ENCODE peak calls at places on chromosomes 6 and 20, in six cellular contexts. M is neuronal stem cell, R is IMR-90, A is mesendoderm, W is H9, Q is H1. C is an unnamed sample.

GRCh38 chr6:124193132-124193531 is 389.5 kb downstream of the NKAIN2 start:
- DNase-seq in Q (no peak), A (no peak), R (no peak), W (no peak), M (no peak), C (no peak)

GRCh38 chr20:4764805-4765204 is 43.1 kb downstream of the PRND start:
- DNase-seq in W (no peak), Q (no peak), M (no peak), A (no peak), R (no peak), C (no peak)

GRCh38 chr6:106168097-106168888 is 82.2 kb downstream of the PRDM1 start:
- DNase-seq in Q (no peak), W (no peak), A (no peak), M (no peak), R (no peak), C (no peak)

GRCh38 chr20:40459299-40459698 is 229.7 kb downstream of the MAFB start:
- DNase-seq in R (no peak), W (no peak), M (no peak), A (no peak), Q (no peak), C (no peak)

GRCh38 chr20:4225778-4226177 is 210.4 kb upstream of the RNF24 start:
- DNase-seq in A (no peak), M (no peak), Q (no peak), W (no peak), R (peak; percentile 98), C (peak; percentile 97)

GRCh38 chr20:53999077-53999476 is 71.3 kb downstream of the BCAS1 start:
- DNase-seq in Q (no peak), M (no peak), W (no peak), A (no peak), R (no peak), C (no peak)

GRCh38 chr6:43076093-43076927 is at the start of gene PTK7:
- DNase-seq in R (peak; percentile 54), A (peak; percentile 96), W (peak; percentile 87), M (peak; percentile 83), Q (no peak), C (peak; percentile 65)

GRCh38 chr20:24701668-24702067 is 232.2 kb downstream of the SYNDIG1 start:
- DNase-seq in A (no peak), M (no peak), Q (no peak), W (no peak), R (no peak), C (no peak)

GRCh38 chr6:37459981-37460800 is 27.2 kb downstream of the CMTR1 start:
- DNase-seq in Q (no peak), R (no peak), A (peak; percentile 91), M (peak; percentile 53), W (no peak), C (no peak)

GRCh38 chr20:21240394-21240793 is 62.7 kb upstream of the XRN2 start:
- DNase-seq in A (peak; percentile 32), Q (no peak), R (no peak), W (no peak), M (no peak), C (no peak)

GRCh38 chr20:53839423-53840176 is 230.8 kb downstream of the BCAS1 start:
- DNase-seq in M (no peak), Q (no peak), R (no peak), A (no peak), W (no peak), C (no peak)

GRCh38 chr6:31186052-31186734 is 15.7 kb upstream of the POU5F1 start:
- DNase-seq in W (no peak), M (no peak), R (no peak), Q (no peak), A (no peak), C (no peak)

GRCh38 chr6:101393291-101394251 is at the start of gene GRIK2:
- DNase-seq in Q (no peak), M (peak; percentile 54), W (peak; percentile 75), R (peak; percentile 47), A (peak; percentile 80), C (peak; percentile 62)

GRCh38 chr20:50027611-50028105 is 44.9 kb downstream of the SNAI1 start:
- DNase-seq in A (no peak), R (peak; percentile 92), M (no peak), Q (no peak), W (no peak), C (peak; percentile 97)

GRCh38 chr20:19253316-19253715 is 40.9 kb downstream of the SLC24A3 start:
- DNase-seq in A (no peak), Q (no peak), R (no peak), M (no peak), W (no peak), C (no peak)

GRCh38 chr6:37992749-37993148 is 173.2 kb downstream of the ZFAND3 start:
- DNase-seq in M (no peak), W (no peak), R (no peak), Q (no peak), A (no peak), C (no peak)

GRCh38 chr6:167846997-167847606 is 20.4 kb downstream of the AFDN start:
- DNase-seq in Q (no peak), R (no peak), M (no peak), W (no peak), A (no peak), C (no peak)

GRCh38 chr6:15426395-15426794 is 180.5 kb downstream of the JARID2 start:
- DNase-seq in Q (no peak), M (no peak), R (no peak), W (no peak), A (no peak), C (no peak)

GRCh38 chr6:62283828-62284411 is 2.1 kb downstream of the KHDRBS2 start:
- DNase-seq in W (no peak), A (peak; percentile 61), M (peak; percentile 50), R (peak; percentile 0), Q (no peak), C (peak; percentile 43)

GRCh38 chr6:140202964-140203363 is 828.5 kb upstream of the CITED2 start:
- DNase-seq in M (no peak), Q (no peak), W (no peak), R (no peak), A (no peak), C (peak; percentile 16)

GRCh38 chr6:140208286-140208685 is 833.8 kb upstream of the CITED2 start:
- DNase-seq in R (no peak), M (no peak), A (no peak), W (no peak), Q (no peak), C (peak; percentile 10)

GRCh38 chr6:140203611-140204553 is 829.4 kb upstream of the CITED2 start:
- DNase-seq in R (peak; percentile 79), A (no peak), Q (no peak), W (no peak), M (no peak), C (peak; percentile 90)

GRCh38 chr6:140201787-140202458 is 827.5 kb upstream of the CITED2 start:
- DNase-seq in W (no peak), M (no peak), A (no peak), R (peak; percentile 7), Q (no peak), C (no peak)

GRCh38 chr6:140205795-140206593 is 831.5 kb upstream of the CITED2 start:
- DNase-seq in M (no peak), R (no peak), A (no peak), W (no peak), Q (no peak), C (no peak)
- H2BK15ac ChIP-seq in M (no peak overlapping the region), R (peak overlapping the region; percentile 90), A (no peak overlapping the region), W (no peak overlapping the region), Q (no peak overlapping the region), C (peak overlapping the region; percentile 92)

DNA sequence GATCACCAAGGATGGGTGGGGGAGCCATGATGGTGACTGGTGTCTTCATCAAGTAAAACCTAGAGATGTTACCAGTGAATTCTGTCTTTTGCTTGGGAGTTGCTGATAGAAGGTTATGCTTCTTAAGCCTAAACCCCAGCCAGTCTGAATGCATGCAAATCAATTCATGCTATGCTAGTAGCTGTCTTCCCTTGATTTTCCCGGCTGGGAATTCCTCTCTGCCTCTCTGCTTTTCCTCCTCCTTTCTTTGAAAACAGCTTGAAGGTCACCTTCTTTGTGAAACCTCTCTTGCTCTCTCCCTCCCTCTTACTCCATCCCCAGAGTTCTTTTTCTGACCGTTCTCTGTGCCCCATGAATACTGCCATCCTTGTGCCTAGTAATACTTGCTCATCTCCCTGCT is 58.9 kb downstream of the TMEM200A start:
- DNase-seq in W (no peak), Q (no peak), R (no peak), M (no peak), A (peak; percentile 13), C (no peak)
- H2BK15ac ChIP-seq in W (no peak overlapping the region), Q (no peak overlapping the region), R (peak overlapping the region; percentile 42), M (no peak overlapping the region), A (no peak overlapping the region), C (no peak overlapping the region)

GRCh38 chr6:153167026-153167891 is 36.2 kb upstream of the RGS17 start:
- DNase-seq in Q (no peak), A (peak; percentile 6), M (no peak), W (no peak), R (peak; percentile 90), C (peak; percentile 84)

GRCh38 chr6:153162646-153163045 is 31.6 kb upstream of the RGS17 start:
- DNase-seq in M (no peak), W (no peak), Q (no peak), R (peak; percentile 43), A (no peak), C (peak; percentile 44)

GRCh38 chr6:153170511-153170910 is 39.4 kb upstream of the RGS17 start:
- DNase-seq in R (peak; percentile 52), Q (no peak), W (no peak), A (peak; percentile 42), M (no peak), C (peak; percentile 71)

GRCh38 chr6:153172815-153173214 is 41.7 kb upstream of the RGS17 start:
- DNase-seq in W (no peak), A (no peak), M (no peak), R (no peak), Q (no peak), C (no peak)

DNA sequence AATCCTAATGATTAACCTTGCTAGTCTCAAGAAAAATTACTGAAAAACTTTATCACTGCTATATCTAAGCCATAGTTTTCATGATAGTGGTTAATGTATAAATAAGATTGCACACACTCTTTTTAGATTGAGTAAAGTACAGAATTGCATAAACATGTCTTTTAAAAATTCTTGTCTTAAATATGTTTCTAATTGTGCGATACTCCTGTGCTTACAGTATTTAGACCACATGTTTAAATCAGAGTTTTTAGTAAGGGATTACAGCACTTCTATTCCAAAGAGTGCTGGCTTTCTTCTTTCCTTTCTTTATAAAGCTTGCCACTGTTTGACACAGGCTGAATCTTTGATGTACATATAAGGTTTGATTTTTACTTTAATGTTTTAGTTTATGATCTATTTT is 36.8 kb upstream of the RGS17 start:
- DNase-seq in R (no peak), Q (no peak), M (no peak), W (no peak), A (no peak), C (no peak)
- H2BK15ac ChIP-seq in R (peak overlapping the region; percentile 95), Q (no peak overlapping the region), M (no peak overlapping the region), W (no peak overlapping the region), A (no peak overlapping the region), C (no peak overlapping the region)

DNA sequence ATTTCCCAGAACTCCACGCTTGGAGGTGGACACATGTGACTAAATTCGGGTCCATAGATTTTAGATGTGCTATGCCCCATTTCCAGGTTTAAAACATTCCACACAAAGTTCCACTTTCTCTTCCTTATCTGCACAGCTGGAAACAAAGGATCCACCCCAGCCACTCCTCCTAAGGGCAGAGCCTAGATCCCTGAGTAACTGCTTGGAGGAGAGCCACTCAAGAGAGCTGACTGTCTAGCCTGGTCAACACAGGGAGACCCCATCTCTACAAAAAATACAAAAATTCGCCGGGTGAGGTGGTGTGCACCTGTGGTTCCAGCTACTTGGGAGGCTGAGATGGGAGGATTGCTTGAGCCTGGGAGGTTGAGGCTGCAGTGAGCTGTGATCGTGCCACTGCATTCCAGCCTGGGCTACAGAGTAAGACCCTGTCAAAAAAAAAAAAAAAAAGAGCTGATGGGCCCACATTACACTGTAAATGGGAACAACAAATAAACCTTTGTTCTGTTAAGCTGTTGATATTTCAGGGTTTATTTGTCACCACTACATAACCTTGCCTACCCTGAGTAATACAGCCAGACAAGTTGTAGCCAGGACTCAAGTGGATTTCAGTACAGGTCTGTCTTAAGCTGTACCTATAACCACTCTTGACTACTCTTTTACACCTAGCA is 25.8 kb upstream of the SNRPC start:
- DNase-seq in A (no peak), W (no peak), Q (no peak), M (no peak), R (no peak), C (no peak)
- H2BK15ac ChIP-seq in A (no peak overlapping the region), W (no peak overlapping the region), Q (no peak overlapping the region), M (no peak overlapping the region), R (no peak overlapping the region), C (no peak overlapping the region)

C was measured in mesenchymal stem cell.